ENCODE peak calls at places on chromosome 14, in nine cellular contexts. One of them, this sample, is unnamed.

GRCh38 chr14:78637489-78637888 is 467.3 kb downstream of the NRXN3 start:
- DNase-seq in putamen: no peak
- DNase-seq in astrocyte of the cerebellum: no peak
- DNase-seq in CD8-positive, alpha-beta memory T cell: no peak
- DNase-seq in HFFc6: no peak
- DNase-seq in LoVo: no peak
- DNase-seq in ACHN: no peak
- DNase-seq in effector memory CD4-positive, alpha-beta T cell: no peak
- DNase-seq in HL-60: no peak
- DNase-seq in this sample: no peak

GRCh38 chr14:103533999-103534575 is 5.1 kb downstream of the TRMT61A start:
- DNase-seq in LoVo: no peak
- DNase-seq in astrocyte of the cerebellum: no peak
- DNase-seq in HL-60: no peak
- DNase-seq in effector memory CD4-positive, alpha-beta T cell: no peak
- DNase-seq in CD8-positive, alpha-beta memory T cell: no peak
- DNase-seq in HFFc6: no peak
- DNase-seq in putamen: peak; percentile 82
- DNase-seq in ACHN: no peak
- DNase-seq in this sample: no peak

GRCh38 chr14:105047283-105048016 is 17.8 kb downstream of the GPR132 start:
- DNase-seq in HFFc6: no peak
- DNase-seq in astrocyte of the cerebellum: no peak
- DNase-seq in ACHN: no peak
- DNase-seq in LoVo: no peak
- DNase-seq in effector memory CD4-positive, alpha-beta T cell: no peak
- DNase-seq in HL-60: no peak
- DNase-seq in putamen: no peak
- DNase-seq in CD8-positive, alpha-beta memory T cell: no peak
- DNase-seq in this sample: no peak

GRCh38 chr14:94355191-94355794 is 32.2 kb upstream of the SERPINA6 start:
- DNase-seq in ACHN: peak; percentile 73
- DNase-seq in effector memory CD4-positive, alpha-beta T cell: no peak
- DNase-seq in HFFc6: no peak
- DNase-seq in LoVo: no peak
- DNase-seq in astrocyte of the cerebellum: no peak
- DNase-seq in CD8-positive, alpha-beta memory T cell: no peak
- DNase-seq in HL-60: peak; percentile 71
- DNase-seq in putamen: peak; percentile 26
- DNase-seq in this sample: no peak

GRCh38 chr14:102583726-102584125 is 8.7 kb upstream of the RCOR1 start:
- DNase-seq in LoVo: no peak
- DNase-seq in HFFc6: no peak
- DNase-seq in CD8-positive, alpha-beta memory T cell: no peak
- DNase-seq in putamen: no peak
- DNase-seq in effector memory CD4-positive, alpha-beta T cell: no peak
- DNase-seq in HL-60: no peak
- DNase-seq in astrocyte of the cerebellum: no peak
- DNase-seq in ACHN: no peak
- DNase-seq in this sample: no peak

GRCh38 chr14:92945959-92946846 is 23.3 kb downstream of the CHGA start:
- DNase-seq in HFFc6: no peak
- DNase-seq in astrocyte of the cerebellum: no peak
- DNase-seq in LoVo: peak; percentile 83
- DNase-seq in putamen: no peak
- DNase-seq in HL-60: no peak
- DNase-seq in CD8-positive, alpha-beta memory T cell: no peak
- DNase-seq in effector memory CD4-positive, alpha-beta T cell: no peak
- DNase-seq in ACHN: peak; percentile 69
- DNase-seq in this sample: peak; percentile 72

GRCh38 chr14:21711360-21711961 is 37.8 kb upstream of the OR4E1 start:
- DNase-seq in LoVo: peak; percentile 52
- DNase-seq in effector memory CD4-positive, alpha-beta T cell: no peak
- DNase-seq in HFFc6: peak; percentile 22
- DNase-seq in astrocyte of the cerebellum: peak; percentile 19
- DNase-seq in CD8-positive, alpha-beta memory T cell: peak; percentile 36
- DNase-seq in ACHN: peak; percentile 44
- DNase-seq in HL-60: peak; percentile 28
- DNase-seq in putamen: peak; percentile 17
- DNase-seq in this sample: peak; percentile 54

GRCh38 chr14:75654127-75654732 is 6.4 kb downstream of the ERG28 start:
- DNase-seq in astrocyte of the cerebellum: no peak
- DNase-seq in CD8-positive, alpha-beta memory T cell: peak; percentile 69
- DNase-seq in ACHN: peak; percentile 61
- DNase-seq in putamen: peak; percentile 69
- DNase-seq in HL-60: peak; percentile 53
- DNase-seq in effector memory CD4-positive, alpha-beta T cell: peak; percentile 57
- DNase-seq in HFFc6: peak; percentile 41
- DNase-seq in LoVo: peak; percentile 70
- DNase-seq in this sample: peak; percentile 83

GRCh38 chr14:63375772-63376171 is 57.0 kb upstream of the GPHB5 start:
- DNase-seq in effector memory CD4-positive, alpha-beta T cell: no peak
- DNase-seq in astrocyte of the cerebellum: peak; percentile 6
- DNase-seq in ACHN: no peak
- DNase-seq in LoVo: no peak
- DNase-seq in CD8-positive, alpha-beta memory T cell: no peak
- DNase-seq in HL-60: no peak
- DNase-seq in putamen: no peak
- DNase-seq in HFFc6: no peak
- DNase-seq in this sample: no peak

GRCh38 chr14:53273671-53274072 is 120.5 kb upstream of the DDHD1 start:
- DNase-seq in HFFc6: no peak
- DNase-seq in CD8-positive, alpha-beta memory T cell: no peak
- DNase-seq in effector memory CD4-positive, alpha-beta T cell: no peak
- DNase-seq in LoVo: no peak
- DNase-seq in putamen: no peak
- DNase-seq in astrocyte of the cerebellum: no peak
- DNase-seq in ACHN: no peak
- DNase-seq in HL-60: peak; percentile 48
- DNase-seq in this sample: no peak

GRCh38 chr14:75068294-75069020 is 984 bp upstream of the ZC2HC1C start:
- DNase-seq in astrocyte of the cerebellum: no peak
- DNase-seq in CD8-positive, alpha-beta memory T cell: no peak
- DNase-seq in HL-60: no peak
- DNase-seq in effector memory CD4-positive, alpha-beta T cell: no peak
- DNase-seq in HFFc6: no peak
- DNase-seq in LoVo: no peak
- DNase-seq in putamen: no peak
- DNase-seq in ACHN: peak; percentile 16
- DNase-seq in this sample: peak; percentile 51

GRCh38 chr14:22583994-22584393 is 5.0 kb downstream of the DAD1 start:
- DNase-seq in effector memory CD4-positive, alpha-beta T cell: no peak
- DNase-seq in CD8-positive, alpha-beta memory T cell: no peak
- DNase-seq in HL-60: no peak
- DNase-seq in ACHN: no peak
- DNase-seq in putamen: no peak
- DNase-seq in HFFc6: no peak
- DNase-seq in astrocyte of the cerebellum: no peak
- DNase-seq in LoVo: no peak
- DNase-seq in this sample: no peak

This sample was measured in HT-29.